ENCODE peak calls at places on chromosome 18, in ten cellular contexts. M, G, N, H, F, X, U, O, R and W are unnamed samples. For H3K4me1, the result is how much of the 10 kb centered on the place peaks cover.

GRCh38 chr18:46152808-46153617 is 48.8 kb downstream of the HAUS1 start:
- DNase-seq in G (no peak), N (no peak), O (no peak), H (no peak), X (peak), R (no peak), U (no peak), F (no peak), M (no peak), W (no peak)

GRCh38 chr18:62377408-62377807 is 52.3 kb downstream of the TNFRSF11A start:
- DNase-seq in F (no peak), N (no peak), G (no peak), H (no peak), M (no peak), O (no peak), X (no peak), R (no peak), U (no peak), W (no peak)

GRCh38 chr18:995641-996040 is 91.0 kb downstream of the ADCYAP1 start:
- DNase-seq in N (peak), M (no peak), R (no peak), F (no peak), O (peak), H (no peak), U (no peak), X (no peak), G (no peak), W (no peak)

GRCh38 chr18:25231327-25231691 is 120.7 kb downstream of the ZNF521 start:
- DNase-seq in G (no peak), H (no peak), M (no peak), X (no peak), U (no peak), F (no peak), N (no peak), R (no peak), O (no peak), W (peak)

GRCh38 chr18:59718108-59719057 is 21.2 kb upstream of the CCBE1 start:
- DNase-seq in R (no peak), N (peak), F (no peak), X (no peak), O (peak), U (no peak), H (no peak), M (no peak), G (peak), W (no peak)

GRCh38 chr18:36511791-36512352 is 214.4 kb downstream of the FHOD3 start:
- DNase-seq in H (no peak), M (no peak), O (no peak), R (no peak), U (no peak), F (no peak), X (no peak), G (no peak), N (no peak), W (no peak)

GRCh38 chr18:36050479-36050878 is 16.9 kb downstream of the RPRD1A start:
- DNase-seq in H (no peak), O (no peak), F (no peak), R (no peak), X (no peak), M (no peak), U (no peak), N (no peak), G (no peak), W (no peak)

GRCh38 chr18:76441002-76441667 is 53.9 kb downstream of the ZNF516 start:
- DNase-seq in F (no peak), M (no peak), G (no peak), R (no peak), N (no peak), U (peak), X (no peak), H (no peak), O (no peak), W (peak)

GRCh38 chr18:31511098-31511497 is 13.1 kb downstream of the DSG2 start:
- DNase-seq in X (no peak), F (no peak), G (no peak), R (no peak), N (no peak), O (no peak), U (no peak), M (no peak), H (no peak), W (no peak)

GRCh38 chr18:47964086-47964485 is 33.6 kb upstream of the SMAD2 start:
- DNase-seq in G (no peak), H (no peak), N (no peak), X (no peak), U (no peak), M (no peak), R (no peak), F (no peak), O (no peak), W (no peak)

GRCh38 chr18:79616651-79617518 is 62.7 kb upstream of the CTDP1 start:
- DNase-seq in U (no peak), F (no peak), H (no peak), N (peak), X (no peak), O (no peak), M (no peak), R (peak), G (no peak), W (peak)

GRCh38 chr18:6744816-6745455 is 15.4 kb downstream of the ARHGAP28 start:
- DNase-seq in M (no peak), U (no peak), X (no peak), O (no peak), G (no peak), F (no peak), R (no peak), H (no peak), N (peak), W (no peak)

GRCh38 chr18:50131591-50131990 is 63.4 kb downstream of the MYO5B start:
- DNase-seq in U (no peak), M (no peak), H (no peak), O (no peak), G (no peak), R (no peak), N (no peak), F (no peak), X (no peak), W (no peak)

GRCh38 chr18:5464241-5464640 is 79.6 kb downstream of the EPB41L3 start:
- DNase-seq in M (no peak), G (no peak), H (no peak), N (no peak), R (no peak), O (no peak), U (no peak), F (no peak), X (no peak), W (no peak)

GRCh38 chr18:5466256-5466655 is 77.5 kb downstream of the EPB41L3 start:
- DNase-seq in U (peak), R (no peak), M (no peak), F (no peak), X (no peak), N (no peak), H (no peak), O (peak), G (no peak), W (no peak)

GRCh38 chr18:5463390-5463789 is 80.4 kb downstream of the EPB41L3 start:
- DNase-seq in G (no peak), M (peak), O (no peak), N (peak), H (no peak), R (peak), X (no peak), U (peak), F (no peak), W (peak)

GRCh38 chr18:5462227-5462626 is 81.6 kb downstream of the EPB41L3 start:
- DNase-seq in O (no peak), H (no peak), N (no peak), M (no peak), U (no peak), X (no peak), R (no peak), F (no peak), G (no peak), W (no peak)

DNA sequence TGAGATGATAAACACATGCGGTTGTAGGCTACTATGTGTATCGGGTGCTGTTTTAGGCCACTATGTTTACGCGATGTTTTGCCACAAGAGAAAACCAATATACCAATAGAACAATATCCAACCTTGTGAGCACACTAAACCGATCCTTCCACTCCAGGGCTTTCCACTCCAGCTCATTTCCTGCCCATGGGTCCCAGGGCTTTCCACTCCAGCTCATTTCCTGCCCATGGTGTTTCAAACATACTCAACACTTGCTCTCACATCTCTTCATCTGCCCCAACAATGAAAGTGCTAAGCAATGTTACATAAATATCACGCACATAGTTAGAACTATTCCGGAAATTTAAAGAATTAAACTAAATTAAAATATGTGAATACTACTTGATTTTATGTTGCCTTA is 80.0 kb downstream of the EPB41L3 start:
- DNase-seq in O (peak), U (no peak), G (no peak), R (no peak), H (no peak), F (no peak), M (no peak), N (no peak), X (no peak), W (no peak)
- H3K4me1 ChIP-seq in O (under half), U (under half), G (under half), R (under half), H (under half), F (under half), M (half or more), N (under half), X (under half), W (under half)

DNA sequence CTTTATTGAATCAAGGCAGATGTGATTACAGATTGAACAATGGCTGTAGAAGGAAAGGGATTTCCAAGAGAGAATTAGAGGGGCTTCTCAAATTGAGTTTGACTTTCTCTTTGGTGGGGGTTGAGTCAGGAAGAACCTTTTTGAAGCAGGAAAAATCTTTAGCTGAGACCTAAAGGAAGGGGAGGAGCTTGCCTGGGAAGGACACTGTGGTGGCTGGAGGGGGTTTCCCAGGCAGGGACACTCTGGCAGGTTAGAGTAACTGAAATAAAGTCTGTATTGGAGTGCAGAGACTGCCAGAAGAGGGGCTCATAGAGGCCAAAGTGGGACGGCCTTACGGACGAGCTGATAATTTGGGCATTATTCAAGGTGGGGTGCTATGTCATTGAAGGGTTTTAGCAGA is 69.3 kb downstream of the NEDD4L start:
- DNase-seq in H (no peak), O (no peak), X (no peak), F (no peak), N (no peak), G (no peak), U (no peak), M (no peak), R (no peak), W (no peak)
- TF ChIP-seq CTCF in H (no peak), O (no peak), X (no peak), F (no peak), N (no peak), G (no peak), U (no peak), M (no peak), R (no peak), W (no peak)

DNA sequence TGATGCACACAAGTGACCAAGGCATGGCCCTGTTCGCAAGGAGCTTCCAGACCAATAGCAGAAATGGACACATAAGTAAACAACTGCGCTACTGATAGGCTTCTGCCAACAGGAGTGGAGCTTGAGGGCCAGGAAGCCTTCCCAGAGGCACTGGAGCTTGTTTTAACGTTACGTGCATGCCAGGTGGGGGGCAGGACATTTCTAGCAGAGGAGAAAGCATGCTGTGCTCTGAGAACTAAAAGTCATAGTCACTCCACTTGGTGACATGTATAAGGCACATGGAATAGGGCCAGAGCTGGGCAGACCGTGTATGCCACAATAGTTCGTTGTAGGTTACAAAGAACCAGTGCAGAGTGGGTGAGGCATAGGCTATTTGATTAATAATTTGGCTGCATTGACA is 184.2 kb downstream of the NEDD4L start:
- DNase-seq in O (no peak), H (no peak), M (no peak), G (no peak), X (no peak), R (peak), N (no peak), U (no peak), F (no peak), W (no peak)
- TF ChIP-seq POLR2A in O (no peak), H (no peak), M (no peak), G (no peak), X (no peak), R (no peak), N (no peak), U (no peak), F (no peak), W (no peak)

DNA sequence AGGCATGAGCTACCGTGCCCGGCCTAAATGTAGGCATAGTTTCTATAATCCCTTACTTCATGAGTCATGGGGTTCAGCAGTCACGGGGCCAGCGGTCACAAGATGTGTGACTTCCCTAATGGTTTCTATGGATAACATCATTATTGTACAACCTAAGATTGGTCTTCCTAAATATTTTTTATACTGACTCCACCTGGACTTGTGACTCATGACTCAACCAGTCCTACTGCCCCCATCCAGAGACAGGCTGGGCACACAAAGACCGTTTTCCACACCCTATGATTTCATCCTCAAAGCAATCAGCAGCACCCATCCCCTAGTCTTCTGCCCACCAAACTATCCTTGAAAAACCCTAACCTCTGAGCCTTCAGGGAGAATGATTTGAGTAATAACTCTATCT is 15.9 kb downstream of the FAM210A start:
- DNase-seq in N (peak), M (no peak), X (no peak), F (peak), U (no peak), R (no peak), H (no peak), O (no peak), G (no peak), W (no peak)
- H3K4me1 ChIP-seq in N (under half), M (under half), X (under half), F (under half), U (under half), R (under half), H (under half), O (under half), G (under half), W (under half)

DNA sequence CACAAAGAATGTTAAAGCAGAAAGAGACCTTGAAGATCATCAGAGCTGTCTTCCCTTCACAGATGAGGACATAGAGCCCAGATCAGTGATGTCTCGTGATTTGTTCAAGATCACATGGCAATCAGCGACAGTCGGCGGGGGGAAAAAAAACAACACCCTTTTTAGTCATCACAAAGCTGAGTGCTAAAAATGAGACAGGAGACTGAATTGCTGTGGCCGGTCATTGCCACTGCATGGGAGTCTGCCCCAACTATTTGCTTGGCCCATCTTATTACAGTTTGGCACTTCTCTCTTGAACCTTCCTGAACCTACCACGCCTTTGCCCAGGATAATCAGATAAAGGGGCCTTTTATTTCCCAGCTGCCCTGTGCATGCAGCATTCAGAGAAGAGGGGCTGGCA is 42.7 kb downstream of the SETBP1 start:
- DNase-seq in F (no peak), U (no peak), G (no peak), M (no peak), N (no peak), X (no peak), O (no peak), H (no peak), R (no peak), W (no peak)
- TF ChIP-seq CTCF in F (no peak), U (no peak), G (no peak), M (no peak), N (no peak), X (no peak), O (no peak), H (no peak), R (no peak), W (no peak)